ENCODE peak calls at places on chromosomes 13 and 19, in six cellular contexts. E is fibroblast of lung; S is CD4-positive, alpha-beta T cell; Q is DND-41; R is neural progenitor cell; W is WERI-Rb-1. V is an unnamed sample.

GRCh38 chr13:59318320-59318930 is 845.3 kb downstream of the DIAPH3 start:
- DNase-seq in E (peak; percentile 39), S (peak; percentile 11), R (peak; percentile 91), W (peak; percentile 57), Q (peak; percentile 64), V (peak; percentile 27)

GRCh38 chr19:49835562-49835961 is 15.4 kb upstream of the PTOV1 start:
- DNase-seq in W (no peak), R (no peak), S (no peak), Q (no peak), E (no peak), V (no peak)

GRCh38 chr19:11881151-11881800 is 6.3 kb upstream of the ZNF69 start:
- DNase-seq in S (peak; percentile 55), W (peak; percentile 72), E (peak; percentile 28), Q (peak; percentile 75), R (peak; percentile 85), V (peak; percentile 33)

GRCh38 chr19:29420482-29421185 is 105.2 kb upstream of the VSTM2B start:
- DNase-seq in E (no peak), R (no peak), S (no peak), Q (no peak), W (no peak), V (no peak)

GRCh38 chr13:24161010-24161775 is 673 bp downstream of the SPATA13 start:
- DNase-seq in Q (peak; percentile 49), W (no peak), R (peak; percentile 37), E (peak; percentile 22), S (peak; percentile 9), V (peak; percentile 34)

GRCh38 chr19:50522881-50523280 is 9.2 kb upstream of the ASPDH start:
- DNase-seq in Q (no peak), E (no peak), R (no peak), W (no peak), S (no peak), V (no peak)

GRCh38 chr19:7441468-7442146 is 47.2 kb downstream of the PEX11G start:
- DNase-seq in S (no peak), W (no peak), R (no peak), Q (no peak), E (no peak), V (no peak)

GRCh38 chr13:26660185-26660584 is 100.4 kb downstream of the GPR12 start:
- DNase-seq in W (no peak), S (no peak), Q (no peak), R (no peak), E (no peak), V (no peak)

GRCh38 chr13:97116754-97117153 is 105.4 kb upstream of the MBNL2 start:
- DNase-seq in E (peak; percentile 80), Q (no peak), W (no peak), S (no peak), R (no peak), V (no peak)

GRCh38 chr13:33089311-33089710 is 73.1 kb downstream of the KL start:
- DNase-seq in Q (no peak), R (no peak), E (no peak), S (no peak), W (no peak), V (no peak)
- H3K27ac ChIP-seq in Q (no peak overlapping the region), R (no peak overlapping the region), E (no peak overlapping the region), S (no peak overlapping the region), W (no peak overlapping the region), V (no peak overlapping the region)

GRCh38 chr13:49108204-49108603 is 111.9 kb upstream of the MLNR start:
- DNase-seq in S (no peak), W (no peak), R (no peak), E (no peak), Q (no peak), V (no peak)

GRCh38 chr13:49116873-49117272 is 103.3 kb upstream of the MLNR start:
- DNase-seq in W (no peak), Q (no peak), R (no peak), S (no peak), E (no peak), V (no peak)

GRCh38 chr13:49113526-49114286 is 106.4 kb upstream of the MLNR start:
- DNase-seq in E (peak; percentile 87), R (peak; percentile 7), Q (no peak), S (no peak), W (no peak), V (no peak)

GRCh38 chr13:49110122-49110831 is 109.9 kb upstream of the MLNR start:
- DNase-seq in R (peak; percentile 95), Q (peak; percentile 88), W (peak; percentile 60), E (peak; percentile 89), S (peak; percentile 33), V (peak; percentile 76)

DNA sequence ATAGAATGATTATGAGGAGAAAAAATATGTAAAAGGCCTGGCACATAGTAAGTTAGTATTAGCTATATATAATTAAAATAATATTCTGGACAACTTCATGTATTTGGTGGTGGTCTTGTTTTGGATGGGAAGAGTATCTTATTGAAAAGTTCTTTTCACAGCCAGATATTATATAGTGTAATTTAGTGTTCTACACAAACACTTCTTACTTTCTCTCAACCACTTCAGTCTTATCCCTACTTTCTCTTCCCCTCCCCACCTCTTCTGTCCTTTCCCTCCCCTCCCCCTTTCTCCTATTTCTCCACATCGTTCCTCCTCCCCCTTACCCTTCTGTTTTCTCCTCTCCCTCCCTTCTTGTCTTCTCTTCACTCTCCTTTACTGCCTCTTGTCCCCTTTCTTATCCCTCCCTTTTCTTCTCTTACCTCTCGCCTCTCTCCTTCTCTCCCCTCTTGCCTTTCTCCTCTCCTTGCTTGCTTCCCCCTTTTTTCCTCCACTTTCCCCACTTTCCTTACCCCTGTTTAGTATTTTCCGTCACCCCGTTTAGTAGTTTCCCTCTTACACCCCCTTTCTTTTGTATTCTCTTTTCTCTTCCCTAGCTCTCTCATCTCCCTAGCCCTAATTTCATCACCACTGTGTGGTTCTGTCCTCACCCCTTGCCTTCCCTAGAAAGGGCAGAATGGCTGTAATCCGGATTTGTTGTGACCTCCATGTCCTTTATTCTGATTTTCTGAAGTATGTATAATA is 107.2 kb upstream of the MLNR start:
- DNase-seq in W (no peak), Q (no peak), E (peak; percentile 39), S (no peak), R (peak; percentile 58), V (no peak)
- H3K27ac ChIP-seq in W (no peak overlapping the region), Q (peak overlapping the region; percentile 63), E (peak overlapping the region; percentile 39), S (no peak overlapping the region), R (peak overlapping the region; percentile 92), V (no peak overlapping the region)

GRCh38 chr19:45251452-45252354 is 632 bp downstream of the MARK4 start:
- DNase-seq in W (peak; percentile 39), S (no peak), R (peak; percentile 74), E (no peak), Q (peak; percentile 42), V (no peak)
- H3K27ac ChIP-seq in W (peak overlapping the region; percentile 49), S (no peak overlapping the region), R (no peak overlapping the region), E (peak overlapping the region; percentile 61), Q (peak overlapping the region; percentile 65), V (peak overlapping the region; percentile 20)

DNA sequence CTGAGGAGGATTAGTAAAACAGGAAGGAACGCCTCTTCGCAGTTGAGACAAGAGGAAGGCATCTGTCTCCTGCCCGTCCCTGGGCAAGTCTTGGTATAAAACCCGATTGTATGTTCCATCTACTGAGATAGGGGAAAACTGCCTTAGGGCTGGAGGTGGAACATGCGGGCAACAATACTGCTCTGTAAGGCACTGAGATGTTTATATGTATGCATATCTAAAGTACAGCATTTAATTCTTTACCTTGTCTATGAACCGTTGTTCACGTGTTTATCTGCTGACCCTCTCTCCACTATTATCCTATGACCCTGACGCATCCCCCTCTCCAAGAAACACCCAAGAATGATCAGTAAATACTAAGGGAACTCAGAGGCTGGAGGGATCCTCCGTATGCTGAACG is 722 bp upstream of the TIMM50 start:
- DNase-seq in R (no peak), W (no peak), S (no peak), E (no peak), Q (no peak), V (no peak)
- H3K27ac ChIP-seq in R (no peak overlapping the region), W (peak overlapping the region; percentile 92), S (no peak overlapping the region), E (peak overlapping the region; percentile 94), Q (peak overlapping the region; percentile 91), V (peak overlapping the region; percentile 82)

GRCh38 chr19:18517606-18518005 is 4.3 kb downstream of the ELL start:
- DNase-seq in E (no peak), W (no peak), R (no peak), Q (no peak), S (no peak), V (no peak)

GRCh38 chr19:18518639-18519038 is 3.2 kb downstream of the ELL start:
- DNase-seq in E (no peak), R (no peak), S (no peak), Q (no peak), W (no peak), V (no peak)

GRCh38 chr19:18515959-18516358 is 5.9 kb downstream of the ELL start:
- DNase-seq in Q (no peak), R (no peak), E (no peak), S (no peak), W (no peak), V (no peak)

GRCh38 chr19:18513868-18514267 is 8.0 kb downstream of the ELL start:
- DNase-seq in W (no peak), R (no peak), S (no peak), Q (no peak), E (no peak), V (no peak)

DNA sequence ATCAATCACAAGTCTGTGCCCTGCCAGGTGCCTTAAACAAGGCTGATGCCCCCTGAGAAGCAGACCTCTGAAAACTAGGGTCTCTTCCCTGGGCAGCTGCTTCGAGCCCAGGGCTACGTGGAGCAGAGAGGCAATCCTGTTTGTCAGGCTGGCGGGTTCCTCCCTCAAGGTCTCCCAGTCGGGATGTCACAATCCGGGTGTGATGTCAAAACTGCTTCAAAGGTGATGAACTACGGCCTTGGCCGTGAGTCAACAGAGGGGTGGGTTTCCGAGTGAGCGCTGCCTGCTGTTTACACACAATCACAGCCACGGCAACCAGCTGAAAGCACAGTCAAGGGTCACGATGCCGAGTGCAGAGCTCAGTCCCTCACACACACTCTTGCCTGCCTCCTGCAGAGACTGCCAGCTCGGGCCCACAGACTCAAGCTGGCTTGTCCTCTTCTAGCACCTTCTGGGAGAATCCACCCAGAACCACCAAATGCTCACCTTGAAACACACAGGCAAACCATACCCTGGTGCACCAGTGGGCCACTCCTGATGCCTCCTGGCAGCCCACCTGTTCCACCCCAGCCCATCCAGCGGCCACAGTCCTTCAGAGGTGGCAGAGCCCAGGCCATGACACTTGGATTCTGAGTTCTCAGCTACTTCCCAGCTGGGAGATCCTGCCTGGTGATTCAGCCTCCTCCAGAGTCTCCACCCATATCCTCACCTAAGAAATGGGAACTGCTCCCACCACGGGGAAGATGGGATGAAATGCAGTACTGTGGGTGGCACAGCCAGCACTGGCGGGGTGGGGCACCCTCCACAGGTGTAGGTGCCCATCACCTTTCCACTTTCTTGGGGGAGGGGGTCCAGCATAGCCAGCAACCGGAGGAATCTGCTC is 6.8 kb downstream of the ELL start:
- DNase-seq in S (no peak), R (no peak), Q (no peak), E (no peak), W (no peak), V (no peak)
- H3K27ac ChIP-seq in S (no peak overlapping the region), R (no peak overlapping the region), Q (no peak overlapping the region), E (peak overlapping the region; percentile 75), W (no peak overlapping the region), V (no peak overlapping the region)

DNA sequence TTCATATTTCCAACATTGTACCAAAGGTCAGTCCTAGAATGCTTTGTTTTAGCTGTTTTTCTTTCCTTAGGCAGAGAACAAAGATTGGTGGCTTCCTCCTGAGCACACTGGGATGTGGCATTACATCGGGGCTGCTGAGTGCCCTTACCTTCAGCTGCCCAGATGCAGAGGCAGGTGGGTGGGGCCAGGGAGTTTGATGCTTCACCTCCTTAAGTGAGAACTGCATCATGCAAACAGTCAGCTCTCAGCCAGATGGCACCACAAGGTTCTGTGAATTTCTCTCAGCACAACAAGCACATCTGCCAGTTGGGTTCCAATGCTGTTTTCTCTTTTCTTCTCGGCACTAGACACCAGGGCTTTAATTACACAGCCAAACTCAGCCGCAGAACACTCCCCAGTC is 87.4 kb upstream of the UBL3 start:
- DNase-seq in E (no peak), W (no peak), S (peak; percentile 35), Q (no peak), R (no peak), V (no peak)
- H3K27ac ChIP-seq in E (no peak overlapping the region), W (no peak overlapping the region), S (peak overlapping the region; percentile 34), Q (no peak overlapping the region), R (no peak overlapping the region), V (no peak overlapping the region)